ENCODE peak calls at places on chromosomes 7 and 10, in five cellular contexts. Y is fibroblast of pulmonary artery, F is kidney epithelial cell, A is fibroblast of mammary gland, X is astrocyte of the spinal cord. P is an unnamed sample.

GRCh38 chr7:95509199-95509598 is 23.5 kb downstream of the ASB4 start:
- DNase-seq in Y (peak; percentile 68), X (peak; percentile 84), F (peak; percentile 78), A (peak; percentile 33), P (peak; percentile 40)

GRCh38 chr7:55118426-55118825 is 99.6 kb downstream of the EGFR start:
- DNase-seq in A (no peak), Y (no peak), F (no peak), X (no peak), P (no peak)

GRCh38 chr7:29839302-29839701 is 33.0 kb downstream of the WIPF3 start:
- DNase-seq in Y (peak; percentile 59), X (peak; percentile 4), F (no peak), A (peak; percentile 83), P (no peak)

GRCh38 chr7:122433765-122434164 is 129.2 kb upstream of the FEZF1 start:
- DNase-seq in Y (no peak), F (no peak), X (no peak), A (no peak), P (no peak)

GRCh38 chr10:103553743-103554487 is 60.4 kb downstream of the NEURL1 start:
- DNase-seq in Y (no peak), X (no peak), F (no peak), A (no peak), P (no peak)

GRCh38 chr10:75034131-75034512 is 77.3 kb upstream of the SAMD8 start:
- DNase-seq in Y (no peak), X (no peak), A (peak; percentile 25), F (no peak), P (no peak)

GRCh38 chr10:79132681-79133381 is 64.1 kb downstream of the ZMIZ1 start:
- DNase-seq in X (no peak), F (no peak), A (no peak), Y (no peak), P (no peak)

GRCh38 chr10:2111936-2112335 is 374.6 kb upstream of the ADARB2 start:
- DNase-seq in Y (no peak), F (peak; percentile 99), A (no peak), X (peak; percentile 64), P (no peak)

DNA sequence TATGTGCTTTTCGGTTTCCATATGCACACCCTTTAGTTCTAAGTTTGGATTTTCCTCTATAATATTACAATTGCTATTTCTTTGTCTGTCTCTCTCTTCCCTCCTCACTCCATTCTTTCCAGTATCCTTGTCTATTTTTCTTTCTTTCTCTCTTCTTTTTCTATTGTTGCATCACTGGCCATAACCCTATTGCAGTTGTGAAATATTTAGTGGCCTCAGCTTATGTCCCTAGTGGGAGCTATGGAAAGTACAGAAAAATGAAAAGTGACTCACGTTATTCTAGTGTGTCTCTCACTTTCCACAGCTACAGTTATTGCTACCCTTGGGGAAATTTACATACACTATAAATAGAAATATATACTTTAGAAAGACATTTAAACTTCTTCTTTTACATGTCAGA is 59.1 kb downstream of the CNTNAP2 start:
- DNase-seq in F (no peak), Y (peak; percentile 25), A (no peak), X (no peak), P (no peak)
- TF ChIP-seq CTCF in F (peak; percentile 10), Y (peak; percentile 27), A (no peak), X (no peak), P (no peak)

GRCh38 chr10:31944071-31944433 is 15.4 kb upstream of the ARHGAP12 start:
- DNase-seq in X (no peak), F (no peak), A (no peak), Y (no peak), P (no peak)

GRCh38 chr10:31949266-31949665 is 20.6 kb upstream of the ARHGAP12 start:
- DNase-seq in X (no peak), F (no peak), A (no peak), Y (no peak), P (no peak)

GRCh38 chr10:31948021-31948420 is 19.4 kb upstream of the ARHGAP12 start:
- DNase-seq in Y (no peak), F (no peak), X (no peak), A (no peak), P (no peak)

GRCh38 chr10:31945392-31945791 is 16.8 kb upstream of the ARHGAP12 start:
- DNase-seq in X (no peak), Y (no peak), F (no peak), A (no peak), P (no peak)

DNA sequence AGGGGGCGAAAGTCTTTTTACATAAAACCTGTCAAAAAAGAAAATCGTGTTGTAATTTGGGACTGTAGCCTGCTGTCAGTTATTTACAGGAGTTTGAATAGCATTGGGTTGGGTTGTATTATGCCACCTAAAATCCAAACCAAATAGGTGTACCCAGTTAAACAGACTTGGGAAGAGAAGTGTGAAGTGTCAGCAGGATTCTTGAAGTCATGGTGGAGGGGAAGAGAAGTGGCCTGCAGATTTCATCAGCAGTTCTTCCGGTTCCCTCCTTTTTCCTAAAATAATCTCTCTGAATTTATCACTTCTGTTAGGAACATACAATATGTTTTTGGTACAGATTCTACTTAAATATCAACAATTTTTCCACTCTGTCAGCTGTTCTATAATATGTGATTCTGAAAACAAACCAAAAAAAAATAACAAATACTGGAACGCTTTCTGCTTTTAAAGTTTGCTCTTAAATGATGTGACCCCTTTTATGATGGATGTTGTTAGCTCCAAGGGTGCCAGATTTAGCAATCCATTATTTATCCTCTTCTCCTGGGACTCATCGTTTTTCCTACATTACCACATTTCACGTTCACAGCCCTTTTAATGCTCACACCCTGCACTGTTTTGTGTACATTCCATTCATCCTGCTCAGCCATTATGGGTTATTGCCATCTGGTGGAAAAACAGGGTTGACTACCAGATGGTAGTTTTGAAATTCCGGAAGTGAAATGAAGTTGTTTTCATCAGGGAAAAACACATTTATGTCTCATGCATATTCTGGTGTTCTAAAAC is 18.7 kb upstream of the ARHGAP12 start:
- DNase-seq in X (peak; percentile 86), A (peak; percentile 94), F (peak; percentile 49), Y (peak; percentile 93), P (no peak)
- TF ChIP-seq CTCF in X (peak; percentile 56), A (peak; percentile 31), F (peak; percentile 54), Y (peak; percentile 57), P (no peak)

GRCh38 chr10:113002449-113002777 is 52.4 kb downstream of the TCF7L2 start:
- DNase-seq in F (no peak), A (no peak), X (no peak), Y (no peak), P (no peak)

GRCh38 chr10:112999102-112999501 is 49.1 kb downstream of the TCF7L2 start:
- DNase-seq in F (no peak), Y (no peak), X (no peak), A (no peak), P (no peak)

GRCh38 chr10:113000454-113000853 is 50.4 kb downstream of the TCF7L2 start:
- DNase-seq in Y (no peak), F (no peak), X (no peak), A (no peak), P (no peak)

GRCh38 chr10:113001599-113002448 is 51.8 kb downstream of the TCF7L2 start:
- DNase-seq in X (no peak), F (no peak), Y (no peak), A (no peak), P (no peak)

DNA sequence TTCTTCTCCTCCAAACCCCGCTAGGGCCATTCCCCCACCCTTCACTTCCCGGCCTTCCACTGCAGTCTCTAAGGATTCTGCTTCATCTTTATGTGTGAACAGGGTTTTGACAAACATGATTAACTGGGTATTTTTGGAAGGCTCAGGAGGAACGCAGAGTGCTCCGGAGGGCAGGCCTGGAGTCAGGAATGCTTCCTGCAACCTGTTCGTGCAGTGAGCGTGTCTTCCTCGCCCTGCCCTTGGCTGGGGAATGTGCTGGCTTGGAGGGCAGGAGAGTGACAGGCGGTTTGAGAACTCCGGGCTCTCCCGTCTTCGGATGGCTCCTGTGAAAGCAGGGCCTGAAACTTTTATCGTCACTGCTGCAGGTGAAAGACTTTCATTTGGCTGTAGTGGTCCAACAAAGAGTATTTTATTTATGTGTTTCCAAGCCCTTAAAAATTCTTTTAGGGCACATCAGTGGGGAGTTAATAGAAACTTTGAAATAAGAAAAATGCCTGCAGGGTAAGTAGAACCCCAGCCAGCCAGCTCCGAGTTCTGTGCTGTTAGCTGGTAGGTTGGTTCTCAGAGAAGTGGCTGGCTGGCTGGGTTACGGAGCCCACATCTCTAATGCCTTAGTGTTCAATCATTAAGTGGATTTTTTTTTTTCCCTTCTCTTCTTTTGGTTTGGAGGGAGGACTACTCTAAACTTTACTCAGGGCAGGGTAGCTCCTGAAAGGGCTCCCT is 51.0 kb downstream of the TCF7L2 start:
- DNase-seq in Y (no peak), A (no peak), F (no peak), X (no peak), P (no peak)
- TF ChIP-seq CTCF in Y (no peak), A (peak; percentile 21), F (peak; percentile 40), X (no peak), P (no peak)

DNA sequence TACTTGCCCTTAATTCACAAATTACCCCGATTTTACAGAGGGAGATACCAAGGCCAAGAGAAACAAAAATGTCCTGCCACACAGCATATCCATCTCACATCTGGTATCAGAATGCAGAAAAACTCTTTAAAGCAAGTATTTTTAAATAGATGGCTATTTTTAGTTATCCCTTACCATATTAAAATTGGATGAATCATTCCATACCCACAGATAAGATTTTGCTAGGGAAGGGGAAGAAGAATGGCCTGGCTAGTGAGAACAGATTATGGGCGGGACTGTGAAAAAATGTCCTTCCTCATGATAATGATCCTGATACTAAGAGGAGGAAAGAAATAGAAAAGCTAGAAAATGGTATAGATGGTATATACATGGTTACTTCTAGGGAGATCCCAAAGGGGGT is 80.6 kb upstream of the GATAD1 start:
- DNase-seq in Y (peak; percentile 46), X (no peak), F (no peak), A (no peak), P (no peak)
- TF ChIP-seq CTCF in Y (no peak), X (no peak), F (no peak), A (no peak), P (no peak)